ENCODE peak calls at places on chromosomes 16 and 17, in ten cellular contexts. One of them, this sample, is unnamed.

GRCh38 chr16:4535627-4536108 is 2.9 kb downstream of the CDIP1 start:
- DNase-seq in adrenal gland: no peak
- DNase-seq in GM12864: no peak
- DNase-seq in fibroblast of lung: no peak
- DNase-seq in Peyer's patch: no peak
- DNase-seq in neural crest cell: no peak
- DNase-seq in ascending aorta: no peak
- DNase-seq in HFF-Myc: no peak
- DNase-seq in dorsolateral prefrontal cortex: no peak
- DNase-seq in left ventricle myocardium inferior: no peak
- DNase-seq in this sample: no peak

GRCh38 chr17:2373179-2373578 is 27.7 kb downstream of the MNT start:
- DNase-seq in HFF-Myc: no peak
- DNase-seq in neural crest cell: no peak
- DNase-seq in GM12864: no peak
- DNase-seq in fibroblast of lung: no peak
- DNase-seq in left ventricle myocardium inferior: no peak
- DNase-seq in ascending aorta: no peak
- DNase-seq in adrenal gland: no peak
- DNase-seq in Peyer's patch: no peak
- DNase-seq in dorsolateral prefrontal cortex: no peak
- DNase-seq in this sample: no peak

GRCh38 chr16:56860226-56861020 is 4.6 kb upstream of the SLC12A3 start:
- DNase-seq in ascending aorta: no peak
- DNase-seq in adrenal gland: no peak
- DNase-seq in dorsolateral prefrontal cortex: no peak
- DNase-seq in left ventricle myocardium inferior: no peak
- DNase-seq in GM12864: peak; percentile 61
- DNase-seq in neural crest cell: no peak
- DNase-seq in Peyer's patch: peak; percentile 63
- DNase-seq in HFF-Myc: no peak
- DNase-seq in fibroblast of lung: peak; percentile 12
- DNase-seq in this sample: no peak

GRCh38 chr16:13453325-13453724 is 466.6 kb upstream of the ERCC4 start:
- DNase-seq in HFF-Myc: no peak
- DNase-seq in GM12864: no peak
- DNase-seq in neural crest cell: no peak
- DNase-seq in dorsolateral prefrontal cortex: no peak
- DNase-seq in fibroblast of lung: peak; percentile 17
- DNase-seq in Peyer's patch: no peak
- DNase-seq in adrenal gland: no peak
- DNase-seq in left ventricle myocardium inferior: no peak
- DNase-seq in ascending aorta: no peak
- DNase-seq in this sample: no peak

GRCh38 chr17:48636177-48637018 is 10.2 kb upstream of the HOXB9 start:
- DNase-seq in adrenal gland: peak; percentile 73
- DNase-seq in left ventricle myocardium inferior: peak; percentile 47
- DNase-seq in fibroblast of lung: peak; percentile 41
- DNase-seq in ascending aorta: no peak
- DNase-seq in HFF-Myc: peak; percentile 33
- DNase-seq in GM12864: no peak
- DNase-seq in Peyer's patch: peak; percentile 43
- DNase-seq in neural crest cell: peak; percentile 96
- DNase-seq in dorsolateral prefrontal cortex: no peak
- DNase-seq in this sample: no peak

GRCh38 chr16:48608871-48609452 is 1.0 kb downstream of the N4BP1 start:
- DNase-seq in adrenal gland: no peak
- DNase-seq in Peyer's patch: peak; percentile 15
- DNase-seq in GM12864: no peak
- DNase-seq in HFF-Myc: no peak
- DNase-seq in dorsolateral prefrontal cortex: no peak
- DNase-seq in neural crest cell: no peak
- DNase-seq in ascending aorta: no peak
- DNase-seq in left ventricle myocardium inferior: no peak
- DNase-seq in fibroblast of lung: peak; percentile 22
- DNase-seq in this sample: no peak

GRCh38 chr16:87404764-87405625 is 12.9 kb downstream of the MAP1LC3B start:
- DNase-seq in ascending aorta: no peak
- DNase-seq in left ventricle myocardium inferior: peak; percentile 12
- DNase-seq in dorsolateral prefrontal cortex: peak; percentile 24
- DNase-seq in adrenal gland: no peak
- DNase-seq in Peyer's patch: no peak
- DNase-seq in GM12864: no peak
- DNase-seq in HFF-Myc: no peak
- DNase-seq in neural crest cell: no peak
- DNase-seq in fibroblast of lung: no peak
- DNase-seq in this sample: no peak

GRCh38 chr16:19375561-19376158 is 42.0 kb upstream of the TMC5 start:
- DNase-seq in fibroblast of lung: peak; percentile 34
- DNase-seq in adrenal gland: peak; percentile 19
- DNase-seq in GM12864: no peak
- DNase-seq in dorsolateral prefrontal cortex: peak; percentile 56
- DNase-seq in neural crest cell: peak; percentile 46
- DNase-seq in Peyer's patch: peak; percentile 38
- DNase-seq in left ventricle myocardium inferior: no peak
- DNase-seq in HFF-Myc: peak; percentile 14
- DNase-seq in ascending aorta: no peak
- DNase-seq in this sample: peak; percentile 14

GRCh38 chr17:63611354-63611753 is 10.7 kb downstream of the TACO1 start:
- DNase-seq in HFF-Myc: no peak
- DNase-seq in left ventricle myocardium inferior: no peak
- DNase-seq in GM12864: no peak
- DNase-seq in dorsolateral prefrontal cortex: no peak
- DNase-seq in neural crest cell: no peak
- DNase-seq in fibroblast of lung: no peak
- DNase-seq in adrenal gland: no peak
- DNase-seq in ascending aorta: no peak
- DNase-seq in Peyer's patch: no peak
- DNase-seq in this sample: no peak
- TF ChIP-seq CTCF in HFF-Myc: no peak
- TF ChIP-seq CTCF in left ventricle myocardium inferior: no peak
- TF ChIP-seq CTCF in GM12864: no peak
- TF ChIP-seq CTCF in dorsolateral prefrontal cortex: no peak
- TF ChIP-seq CTCF in neural crest cell: no peak
- TF ChIP-seq CTCF in fibroblast of lung: no peak
- TF ChIP-seq CTCF in adrenal gland: no peak
- TF ChIP-seq CTCF in ascending aorta: no peak
- TF ChIP-seq CTCF in Peyer's patch: no peak
- TF ChIP-seq CTCF in this sample: no peak

GRCh38 chr17:77233635-77234334 is 93.0 kb downstream of the SEC14L1 start:
- DNase-seq in fibroblast of lung: peak; percentile 89
- DNase-seq in neural crest cell: no peak
- DNase-seq in left ventricle myocardium inferior: no peak
- DNase-seq in dorsolateral prefrontal cortex: no peak
- DNase-seq in Peyer's patch: no peak
- DNase-seq in ascending aorta: no peak
- DNase-seq in GM12864: peak; percentile 81
- DNase-seq in HFF-Myc: peak; percentile 72
- DNase-seq in adrenal gland: peak; percentile 53
- DNase-seq in this sample: no peak

GRCh38 chr17:77235370-77236080 is 94.8 kb downstream of the SEC14L1 start:
- DNase-seq in HFF-Myc: peak; percentile 93
- DNase-seq in ascending aorta: no peak
- DNase-seq in fibroblast of lung: peak; percentile 90
- DNase-seq in Peyer's patch: no peak
- DNase-seq in adrenal gland: peak; percentile 57
- DNase-seq in dorsolateral prefrontal cortex: no peak
- DNase-seq in GM12864: no peak
- DNase-seq in left ventricle myocardium inferior: peak; percentile 45
- DNase-seq in neural crest cell: no peak
- DNase-seq in this sample: peak; percentile 46

GRCh38 chr17:77234695-77235094 is 93.9 kb downstream of the SEC14L1 start:
- DNase-seq in adrenal gland: no peak
- DNase-seq in dorsolateral prefrontal cortex: no peak
- DNase-seq in left ventricle myocardium inferior: no peak
- DNase-seq in Peyer's patch: no peak
- DNase-seq in neural crest cell: no peak
- DNase-seq in HFF-Myc: no peak
- DNase-seq in fibroblast of lung: no peak
- DNase-seq in GM12864: no peak
- DNase-seq in ascending aorta: no peak
- DNase-seq in this sample: no peak

GRCh38 chr17:77240976-77241375 is 100.2 kb downstream of the SEC14L1 start:
- DNase-seq in left ventricle myocardium inferior: no peak
- DNase-seq in Peyer's patch: no peak
- DNase-seq in ascending aorta: no peak
- DNase-seq in adrenal gland: no peak
- DNase-seq in GM12864: no peak
- DNase-seq in neural crest cell: no peak
- DNase-seq in dorsolateral prefrontal cortex: no peak
- DNase-seq in HFF-Myc: no peak
- DNase-seq in fibroblast of lung: no peak
- DNase-seq in this sample: no peak

DNA sequence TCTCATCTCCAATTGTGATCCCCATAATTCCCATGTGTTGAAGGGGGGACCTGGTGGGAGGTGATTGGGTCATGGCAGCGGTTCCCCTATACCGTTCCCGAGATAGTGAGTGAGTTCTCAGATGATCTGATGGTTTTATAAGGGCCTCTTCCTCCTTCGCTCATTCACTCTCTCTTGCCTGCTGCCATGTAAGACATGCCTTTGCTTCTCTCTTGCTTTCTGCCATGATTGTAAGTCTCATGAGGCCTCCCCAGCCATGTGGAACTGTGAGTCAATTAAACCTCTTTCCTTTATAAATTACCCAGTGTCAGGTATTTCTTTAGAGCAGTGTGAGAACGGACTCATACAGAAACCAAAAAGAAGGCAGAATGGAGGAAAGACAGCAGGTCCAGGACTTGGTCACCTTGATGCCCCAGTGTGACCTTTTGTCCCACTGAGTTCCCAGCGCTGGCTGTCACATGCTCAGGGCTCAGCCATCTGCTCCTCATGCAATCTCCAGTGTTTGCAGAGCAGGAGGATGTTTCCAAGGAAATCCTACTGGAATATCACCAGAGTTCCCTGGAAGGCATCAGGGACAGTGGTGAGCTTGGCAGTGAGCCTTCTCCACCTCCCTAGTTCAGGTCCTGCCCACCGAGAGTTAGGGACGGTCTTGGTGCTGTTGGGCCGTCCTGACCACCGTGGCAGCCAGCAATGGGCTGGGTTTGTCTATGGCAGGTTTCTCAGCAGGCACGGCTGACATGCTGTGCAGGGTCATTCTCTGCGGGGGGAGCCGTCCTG is 96.7 kb downstream of the SEC14L1 start:
- DNase-seq in dorsolateral prefrontal cortex: no peak
- DNase-seq in adrenal gland: no peak
- DNase-seq in left ventricle myocardium inferior: no peak
- DNase-seq in GM12864: no peak
- DNase-seq in ascending aorta: no peak
- DNase-seq in neural crest cell: no peak
- DNase-seq in fibroblast of lung: no peak
- DNase-seq in Peyer's patch: no peak
- DNase-seq in HFF-Myc: no peak
- DNase-seq in this sample: no peak
- TF ChIP-seq CTCF in dorsolateral prefrontal cortex: no peak
- TF ChIP-seq CTCF in adrenal gland: no peak
- TF ChIP-seq CTCF in left ventricle myocardium inferior: no peak
- TF ChIP-seq CTCF in GM12864: no peak
- TF ChIP-seq CTCF in ascending aorta: no peak
- TF ChIP-seq CTCF in neural crest cell: no peak
- TF ChIP-seq CTCF in fibroblast of lung: no peak
- TF ChIP-seq CTCF in Peyer's patch: no peak
- TF ChIP-seq CTCF in HFF-Myc: no peak
- TF ChIP-seq CTCF in this sample: no peak

DNA sequence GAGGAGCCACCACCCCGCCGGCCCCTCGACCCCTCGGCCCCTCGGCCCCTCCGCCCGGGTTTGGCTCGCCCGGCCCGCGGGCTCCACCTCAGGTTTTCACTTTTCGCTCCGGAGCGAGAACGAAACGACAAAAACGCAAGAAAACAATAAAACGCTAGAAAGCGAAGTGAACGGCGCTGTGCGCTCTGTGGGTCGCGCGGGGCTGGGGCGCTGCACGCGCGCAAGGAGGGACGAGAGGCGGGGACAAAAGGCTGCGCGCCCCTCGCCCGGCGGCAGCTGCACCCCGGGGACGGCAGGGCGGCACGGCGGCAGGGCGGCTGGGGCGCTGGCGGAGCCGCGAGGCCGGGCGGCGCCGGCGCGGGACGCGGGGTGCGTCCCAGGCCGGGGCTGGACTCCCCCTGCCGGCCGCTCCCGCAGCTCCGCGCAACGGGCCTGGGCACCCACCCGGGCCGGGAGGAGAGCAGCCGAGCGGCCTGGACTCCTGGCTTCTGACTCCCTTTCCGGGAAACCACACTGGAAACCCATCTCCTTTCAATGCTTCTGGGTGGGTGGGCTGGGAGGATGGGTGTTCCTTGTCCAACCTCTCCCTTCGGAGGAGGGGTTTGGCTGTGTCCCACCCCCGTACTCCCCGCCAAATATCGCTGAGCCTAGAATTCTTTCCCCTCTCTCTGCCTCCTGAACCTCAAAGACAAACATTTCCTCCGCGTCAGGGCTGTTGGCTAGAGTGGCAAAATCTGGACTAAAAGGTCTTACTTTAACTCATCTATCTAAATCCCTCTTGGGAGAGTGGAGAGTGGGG is 9.9 kb downstream of the TBX2 start:
- DNase-seq in fibroblast of lung: peak; percentile 70
- DNase-seq in GM12864: no peak
- DNase-seq in left ventricle myocardium inferior: no peak
- DNase-seq in ascending aorta: peak; percentile 7
- DNase-seq in Peyer's patch: no peak
- DNase-seq in dorsolateral prefrontal cortex: no peak
- DNase-seq in neural crest cell: no peak
- DNase-seq in HFF-Myc: no peak
- DNase-seq in adrenal gland: peak; percentile 55
- DNase-seq in this sample: peak; percentile 66
- TF ChIP-seq CTCF in fibroblast of lung: peak; percentile 23
- TF ChIP-seq CTCF in GM12864: peak; percentile 52
- TF ChIP-seq CTCF in left ventricle myocardium inferior: peak; percentile 63
- TF ChIP-seq CTCF in ascending aorta: peak; percentile 46
- TF ChIP-seq CTCF in Peyer's patch: peak; percentile 43
- TF ChIP-seq CTCF in dorsolateral prefrontal cortex: no peak
- TF ChIP-seq CTCF in neural crest cell: peak; percentile 62
- TF ChIP-seq CTCF in HFF-Myc: peak; percentile 41
- TF ChIP-seq CTCF in adrenal gland: peak; percentile 46
- TF ChIP-seq CTCF in this sample: peak; percentile 40

DNA sequence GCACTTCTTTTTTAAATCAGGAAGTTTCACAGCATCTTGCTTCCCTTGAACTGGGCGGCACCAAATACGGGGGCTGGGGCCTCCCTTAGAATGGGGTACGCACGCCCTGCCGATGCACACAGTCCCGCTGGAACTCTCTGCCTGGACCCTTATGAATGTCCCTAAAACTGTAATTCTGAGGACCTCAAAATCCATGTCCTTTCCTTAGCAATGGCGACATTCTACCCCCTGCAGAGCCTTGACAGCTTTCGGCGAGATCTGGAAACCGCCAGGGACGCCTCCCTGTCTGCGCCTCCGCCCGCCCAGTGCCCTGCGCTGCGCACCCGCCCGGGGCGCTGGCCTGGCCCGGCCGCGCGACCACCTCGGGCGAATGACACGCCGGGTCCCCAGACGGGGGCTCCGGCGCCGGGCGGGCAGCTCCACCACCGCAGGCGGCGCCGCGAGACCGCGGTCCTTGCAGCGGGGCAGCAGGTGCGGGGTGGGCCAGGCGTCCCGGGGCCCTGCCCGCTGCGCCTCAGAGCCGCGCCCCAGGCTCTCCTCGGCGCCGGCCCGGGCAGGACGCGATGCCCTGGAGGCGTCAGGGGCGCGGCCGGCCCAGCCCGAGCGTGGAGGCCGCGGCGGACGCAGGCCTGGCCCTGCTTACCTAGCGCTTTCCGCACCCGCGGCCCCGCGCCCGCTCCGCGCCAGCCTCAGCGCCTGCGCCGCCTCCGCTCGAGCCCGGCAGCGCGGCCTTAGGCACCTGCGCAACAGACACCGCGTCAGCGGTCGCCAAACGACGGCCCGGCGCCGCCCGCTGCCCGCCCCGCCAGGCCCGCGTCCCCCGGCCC is 548 bp downstream of the HAGH start:
- DNase-seq in HFF-Myc: no peak
- DNase-seq in fibroblast of lung: peak; percentile 58
- DNase-seq in Peyer's patch: peak; percentile 63
- DNase-seq in ascending aorta: no peak
- DNase-seq in neural crest cell: peak; percentile 21
- DNase-seq in adrenal gland: no peak
- DNase-seq in left ventricle myocardium inferior: peak; percentile 54
- DNase-seq in dorsolateral prefrontal cortex: no peak
- DNase-seq in GM12864: no peak
- DNase-seq in this sample: no peak
- TF ChIP-seq CTCF in HFF-Myc: no peak
- TF ChIP-seq CTCF in fibroblast of lung: no peak
- TF ChIP-seq CTCF in Peyer's patch: no peak
- TF ChIP-seq CTCF in ascending aorta: no peak
- TF ChIP-seq CTCF in neural crest cell: no peak
- TF ChIP-seq CTCF in adrenal gland: no peak
- TF ChIP-seq CTCF in left ventricle myocardium inferior: peak; percentile 12
- TF ChIP-seq CTCF in dorsolateral prefrontal cortex: no peak
- TF ChIP-seq CTCF in GM12864: peak; percentile 7
- TF ChIP-seq CTCF in this sample: no peak